ENCODE peak calls at places on chromosomes 3 and 15, in seven cellular contexts. D is NCI-H2029 treated with DMSO at 0.1 percent for 48 hours, Q is GM19239, A is RPMI8226, H is activated T-cell treated with anti-CD3 and anti-CD28 coated beads for 48 hours, L is HEK293T, N is left ventricle myocardium superior. O is an unnamed sample.
A peak's percentile ranks its signal among the peaks of the same experiment; 100 is the strongest.

GRCh38 chr3:64505419-64505818 is 182.4 kb downstream of the ADAMTS9 start:
- DNase-seq in D (no peak), Q (no peak), A (no peak), H (no peak), L (no peak), N (no peak), O (no peak)

GRCh38 chr3:147616998-147617619 is 207.9 kb downstream of the ZIC1 start:
- DNase-seq in D (no peak), Q (no peak), A (peak; percentile 42), H (no peak), L (no peak), N (no peak), O (peak; percentile 70)

GRCh38 chr3:156558389-156558788 is 3.5 kb upstream of the SSR3 start:
- DNase-seq in D (no peak), Q (no peak), A (no peak), H (no peak), L (no peak), N (no peak), O (peak; percentile 32)

GRCh38 chr3:192352142-192352541 is 375.2 kb downstream of the FGF12 start:
- DNase-seq in D (no peak), Q (no peak), A (no peak), H (no peak), L (no peak), N (no peak), O (no peak)

GRCh38 chr3:182258538-182259177 is 534.6 kb upstream of the ATP11B start:
- DNase-seq in D (peak; percentile 90), Q (no peak), A (peak; percentile 34), H (no peak), L (peak; percentile 13), N (no peak), O (peak; percentile 58)

GRCh38 chr3:183050706-183051105 is 48.6 kb downstream of the MCCC1 start:
- DNase-seq in D (no peak), Q (no peak), A (no peak), H (no peak), L (no peak), N (no peak), O (peak; percentile 3)

GRCh38 chr3:127762077-127762786 is 60.1 kb downstream of the MGLL start:
- DNase-seq in D (peak; percentile 87), Q (no peak), A (no peak), H (no peak), L (no peak), N (peak; percentile 66), O (peak; percentile 75)

GRCh38 chr3:122915300-122916055 is 112.1 kb downstream of the SEMA5B start:
- DNase-seq in D (no peak), Q (no peak), A (no peak), H (no peak), L (no peak), N (no peak), O (no peak)

GRCh38 chr3:164486150-164486549 is 592.1 kb downstream of the SI start:
- DNase-seq in D (no peak), Q (no peak), A (no peak), H (no peak), L (no peak), N (no peak), O (no peak)

GRCh38 chr3:4883011-4883410 is 96.2 kb upstream of the BHLHE40 start:
- DNase-seq in D (no peak), Q (no peak), A (no peak), H (no peak), L (no peak), N (no peak), O (no peak)

GRCh38 chr3:196388946-196389345 is 43.3 kb downstream of the UBXN7 start:
- DNase-seq in D (no peak), Q (no peak), A (no peak), H (no peak), L (no peak), N (no peak), O (no peak)

GRCh38 chr3:190564175-190564574 is 50.3 kb downstream of the IL1RAP start:
- DNase-seq in D (no peak), Q (no peak), A (no peak), H (no peak), L (no peak), N (no peak), O (no peak)

GRCh38 chr15:101676965-101677364 is 24.8 kb upstream of the TM2D3 start:
- DNase-seq in D (no peak), Q (no peak), A (no peak), H (no peak), L (no peak), N (no peak), O (no peak)

GRCh38 chr3:185444329-185444728 is 54.5 kb downstream of the TMEM41A start:
- DNase-seq in D (no peak), Q (no peak), A (no peak), H (no peak), L (no peak), N (no peak), O (no peak)

GRCh38 chr3:30751610-30752299 is 142.7 kb downstream of the GADL1 start:
- DNase-seq in D (no peak), Q (no peak), A (no peak), H (peak; percentile 34), L (peak; percentile 14), N (peak; percentile 57), O (peak; percentile 54)

GRCh38 chr3:167318306-167318705 is 61.8 kb downstream of the ZBBX start:
- DNase-seq in D (no peak), Q (no peak), A (no peak), H (no peak), L (no peak), N (no peak), O (no peak)

GRCh38 chr15:61169904-61170695 is 59.0 kb downstream of the RORA start:
- DNase-seq in D (no peak), Q (no peak), A (peak; percentile 24), H (peak; percentile 6), L (no peak), N (no peak), O (no peak)

GRCh38 chr3:11379238-11379823 is 107.1 kb downstream of the ATG7 start:
- DNase-seq in D (peak; percentile 82), Q (no peak), A (peak; percentile 7), H (no peak), L (peak; percentile 30), N (no peak), O (peak; percentile 76)

O was measured in cardiac muscle cell.